ENCODE peak calls at places on chromosomes 13 and 19, in four cellular contexts. M is prostate gland, I is GM23338, F is mammary epithelial cell. V is an unnamed sample.

GRCh38 chr13:60009300-60010248 is 154.2 kb downstream of the DIAPH3 start:
- DNase-seq in M (peak; percentile 52), I (no peak), F (no peak), V (peak; percentile 29)

GRCh38 chr13:45527699-45528462 is 63.1 kb downstream of the COG3 start:
- DNase-seq in M (no peak), F (no peak), I (no peak), V (no peak)

GRCh38 chr19:31066385-31066784 is 282.9 kb downstream of the TSHZ3 start:
- DNase-seq in M (no peak), F (peak; percentile 76), I (no peak), V (no peak)

GRCh38 chr13:75226755-75227435 is 255.1 kb downstream of the TBC1D4 start:
- DNase-seq in I (no peak), F (peak; percentile 88), M (no peak), V (no peak)

GRCh38 chr13:35469781-35470380 is 6.6 kb downstream of the MAB21L1 start:
- DNase-seq in I (no peak), F (no peak), M (no peak), V (no peak)

GRCh38 chr13:41054212-41054877 is 7.0 kb upstream of the WBP4 start:
- DNase-seq in F (peak; percentile 48), I (peak; percentile 63), M (peak; percentile 49), V (peak; percentile 44)

GRCh38 chr19:40369797-40370196 is 20.2 kb downstream of the HIPK4 start:
- DNase-seq in M (no peak), F (no peak), I (no peak), V (no peak)

GRCh38 chr13:43669101-43669500 is 117.7 kb downstream of the ENOX1 start:
- DNase-seq in F (no peak), M (no peak), I (peak; percentile 15), V (no peak)

GRCh38 chr13:97043302-97043701 is 49.0 kb upstream of the OXGR1 start:
- DNase-seq in M (no peak), F (peak; percentile 11), I (no peak), V (no peak)

GRCh38 chr19:33800012-33800680 is 3.5 kb downstream of the KCTD15 start:
- DNase-seq in M (no peak), I (no peak), F (no peak), V (no peak)

GRCh38 chr13:50826035-50826434 is 17.5 kb downstream of the DLEU7 start:
- DNase-seq in I (peak; percentile 26), M (no peak), F (no peak), V (no peak)

GRCh38 chr13:43261018-43261417 is 237.6 kb downstream of the DNAJC15 start:
- DNase-seq in F (peak; percentile 63), M (no peak), I (no peak), V (no peak)

GRCh38 chr13:59743195-59743594 is 420.5 kb downstream of the DIAPH3 start:
- DNase-seq in F (no peak), M (no peak), I (peak; percentile 5), V (no peak)

GRCh38 chr19:34502582-34503545 is 21.3 kb downstream of the WTIP start:
- DNase-seq in I (no peak), F (no peak), M (no peak), V (no peak)

GRCh38 chr19:53432088-53432661 is 391 bp downstream of the ZNF761 start:
- DNase-seq in M (no peak), F (peak; percentile 33), I (peak; percentile 50), V (peak; percentile 13)

GRCh38 chr13:28532226-28533048 is 37.5 kb upstream of the FLT1 start:
- DNase-seq in M (no peak), I (peak; percentile 72), F (no peak), V (no peak)

GRCh38 chr19:45952691-45953505 is 20.8 kb downstream of the NOVA2 start:
- DNase-seq in I (peak; percentile 98), M (no peak), F (peak; percentile 54), V (peak; percentile 66)

GRCh38 chr13:103883698-103884097 is 817.5 kb upstream of the SLC10A2 start:
- DNase-seq in I (no peak), F (no peak), M (no peak), V (no peak)

GRCh38 chr19:24054044-24054935 is 32.7 kb upstream of the ZNF254 start:
- DNase-seq in M (no peak), F (peak; percentile 99), I (no peak), V (no peak)

GRCh38 chr19:21158523-21159135 is 16.8 kb downstream of the ZNF431 start:
- DNase-seq in M (no peak), I (no peak), F (peak; percentile 57), V (no peak)

GRCh38 chr13:96672016-96672415 is 322.3 kb downstream of the OXGR1 start:
- DNase-seq in I (no peak), F (peak; percentile 45), M (no peak), V (no peak)

GRCh38 chr19:40421468-40421778 is 4.4 kb downstream of the SERTAD1 start:
- DNase-seq in M (no peak), I (no peak), F (no peak), V (no peak)

GRCh38 chr13:107211073-107211472 is 643.1 kb upstream of the ARGLU1 start:
- DNase-seq in I (peak; percentile 92), F (peak; percentile 59), M (peak; percentile 49), V (peak; percentile 83)

GRCh38 chr13:33264620-33264978 is 21.0 kb downstream of the STARD13 start:
- DNase-seq in I (no peak), F (no peak), M (no peak), V (no peak)

GRCh38 chr19:23378948-23379347 is 16.3 kb downstream of the ZNF91 start:
- DNase-seq in M (no peak), I (no peak), F (peak; percentile 4), V (no peak)

GRCh38 chr19:2408247-2408646 is 19.1 kb downstream of the TIMM13 start:
- DNase-seq in M (no peak), F (no peak), I (no peak), V (no peak)

GRCh38 chr13:39811696-39812095 is 156.2 kb downstream of the COG6 start:
- DNase-seq in M (no peak), F (no peak), I (peak; percentile 22), V (no peak)

GRCh38 chr13:97386832-97387486 is 47.0 kb upstream of the RAP2A start:
- DNase-seq in F (no peak), M (no peak), I (no peak), V (peak; percentile 23)

GRCh38 chr19:40200352-40201099 is 9.3 kb downstream of the MAP3K10 start:
- DNase-seq in F (peak; percentile 28), M (no peak), I (no peak), V (no peak)

GRCh38 chr13:65292488-65292901 is 1937.6 kb downstream of the PCDH9 start:
- DNase-seq in I (peak; percentile 13), F (no peak), M (no peak), V (no peak)

GRCh38 chr13:74465279-74465678 is 331.1 kb upstream of the KLF12 start:
- DNase-seq in I (peak; percentile 35), F (no peak), M (no peak), V (no peak)

GRCh38 chr19:53849237-53849676 is 18.4 kb upstream of the MYADM start:
- DNase-seq in M (no peak), I (no peak), F (no peak), V (no peak)

GRCh38 chr13:48400090-48400694 is 12.7 kb downstream of the LPAR6 start:
- DNase-seq in I (no peak), M (no peak), F (peak; percentile 13), V (no peak)

GRCh38 chr19:14434543-14435319 is 1.6 kb downstream of the PKN1 start:
- DNase-seq in F (peak; percentile 63), I (no peak), M (no peak), V (peak; percentile 21)
- H3K4me3 ChIP-seq in F (no peak overlapping the region), I (peak overlapping the region; percentile 70), M (peak overlapping the region; percentile 68), V (no peak overlapping the region)

GRCh38 chr19:7395793-7396192 is 47.1 kb downstream of the ARHGEF18 start:
- DNase-seq in I (no peak), F (peak; percentile 41), M (no peak), V (no peak)

GRCh38 chr19:7393459-7393858 is 44.7 kb downstream of the ARHGEF18 start:
- DNase-seq in I (no peak), M (no peak), F (no peak), V (no peak)

GRCh38 chr19:7394728-7395359 is 46.1 kb downstream of the ARHGEF18 start:
- DNase-seq in M (peak; percentile 84), F (peak; percentile 89), I (peak; percentile 92), V (peak; percentile 93)

GRCh38 chr19:7393934-7394508 is 45.3 kb downstream of the ARHGEF18 start:
- DNase-seq in I (no peak), F (no peak), M (no peak), V (no peak)

DNA sequence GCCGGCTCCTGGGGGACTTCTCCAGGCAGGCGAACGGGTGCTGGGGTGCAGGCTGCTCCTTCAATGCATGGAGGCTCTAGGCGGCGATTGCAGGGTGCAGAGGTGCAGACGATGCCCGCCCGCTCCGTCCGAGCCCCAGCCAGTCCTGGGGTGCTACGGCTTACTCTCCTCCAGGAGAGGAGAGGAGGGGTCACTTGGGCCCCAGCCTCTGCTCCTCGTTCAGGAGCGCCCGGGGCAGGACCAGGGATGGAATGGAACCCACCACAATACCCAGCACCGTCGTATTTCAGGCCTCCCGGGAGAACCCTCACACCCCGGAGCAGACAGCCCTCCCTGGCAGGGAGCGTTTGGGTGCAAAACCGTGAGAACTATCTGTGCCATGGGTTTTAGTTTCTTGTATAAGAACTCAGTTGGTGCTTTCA is 46.6 kb downstream of the ARHGEF18 start:
- DNase-seq in I (no peak), M (no peak), F (no peak), V (no peak)
- H3K27ac ChIP-seq in I (no peak overlapping the region), M (peak overlapping the region; percentile 77), F (peak overlapping the region; percentile 53), V (peak overlapping the region; percentile 89)

GRCh38 chr19:38793186-38793585 is 4.2 kb downstream of the LGALS7B start:
- DNase-seq in I (no peak), M (no peak), F (peak; percentile 74), V (no peak)

GRCh38 chr19:38796154-38796553 is 7.2 kb downstream of the LGALS7B start:
- DNase-seq in M (no peak), I (no peak), F (no peak), V (no peak)

GRCh38 chr19:38792250-38793111 is 3.5 kb downstream of the LGALS7B start:
- DNase-seq in M (no peak), F (no peak), I (peak; percentile 93), V (no peak)

GRCh38 chr19:38795549-38795948 is 6.5 kb downstream of the LGALS7B start:
- DNase-seq in F (no peak), M (no peak), I (no peak), V (no peak)

GRCh38 chr19:38793671-38794070 is 4.7 kb downstream of the LGALS7B start:
- DNase-seq in F (no peak), M (no peak), I (no peak), V (no peak)
- TF ChIP-seq CTCF in F (no peak), M (no peak), I (no peak), V (no peak)

DNA sequence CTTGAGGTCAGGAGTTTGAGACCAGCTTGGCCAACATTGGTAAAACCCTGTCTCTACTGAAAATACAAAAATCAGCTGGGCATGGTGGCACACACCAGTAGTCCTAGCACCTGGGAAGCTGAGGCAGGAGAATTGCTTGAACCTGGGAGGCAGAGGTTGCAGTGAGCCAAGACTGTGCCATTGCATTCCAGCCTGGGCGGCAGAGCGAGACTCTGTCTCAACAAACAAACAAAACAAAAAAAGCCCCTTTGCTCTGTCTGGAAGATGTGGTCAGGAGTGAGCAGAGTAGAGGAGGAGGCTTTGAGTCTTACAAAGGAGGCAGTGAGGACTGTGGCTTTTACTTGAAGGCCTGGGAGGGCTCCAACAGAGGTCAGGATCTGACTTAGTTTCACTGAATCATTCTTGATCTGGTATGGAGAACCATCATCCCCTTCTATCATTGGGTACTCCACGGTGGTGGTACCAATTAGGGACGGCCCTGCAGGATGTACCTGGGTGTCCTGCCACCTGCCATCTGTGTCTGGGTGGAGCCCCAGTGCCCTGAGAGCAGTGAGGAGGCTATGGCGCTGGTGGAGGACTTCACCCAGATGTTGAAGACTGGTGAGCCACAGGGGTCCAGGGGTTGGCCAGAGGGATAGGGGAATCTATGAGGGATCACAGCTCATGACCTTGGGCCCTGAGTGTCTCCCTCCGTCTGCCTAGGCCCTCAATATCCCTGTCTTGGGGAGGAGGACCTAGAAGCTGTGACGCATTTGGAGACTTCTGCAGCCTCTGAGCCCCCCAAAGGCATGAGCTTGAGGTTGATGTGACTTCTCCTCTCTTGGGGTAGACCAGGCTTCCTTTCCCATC is 4.7 kb upstream of the MZF1 start:
- DNase-seq in I (no peak), M (peak; percentile 3), F (no peak), V (no peak)
- H3K4me3 ChIP-seq in I (no peak overlapping the region), M (no peak overlapping the region), F (no peak overlapping the region), V (no peak overlapping the region)